ENCODE peak calls at places on chromosomes 3 and 15, in ten cellular contexts. U is GM04504, D is H54, B is NCI-H1694, O is ecto neural progenitor cell, Y is AML-193, E is left colon, A is kidney glomerular epithelial cell, F is globus pallidus, M is Calu3. R is an unnamed sample.

GRCh38 chr3:32492684-32493436 is 9.8 kb downstream of the CMTM6 start:
- DNase-seq in D (no peak), E (no peak), U (no peak), B (no peak), Y (no peak), F (no peak), O (no peak), A (no peak), M (no peak), R (no peak)

GRCh38 chr3:48038971-48039481 is 22.8 kb upstream of the MAP4 start:
- DNase-seq in O (no peak), Y (no peak), E (no peak), F (peak; percentile 51), U (no peak), B (no peak), M (no peak), A (no peak), D (no peak), R (no peak)

GRCh38 chr3:184110316-184110725 is 13.5 kb downstream of the HTR3E start:
- DNase-seq in E (no peak), D (no peak), U (no peak), M (peak; percentile 81), O (no peak), F (no peak), A (no peak), B (no peak), Y (no peak), R (no peak)

GRCh38 chr3:138367912-138368311 is 19.5 kb downstream of the MRAS start:
- DNase-seq in Y (no peak), E (peak; percentile 29), B (no peak), M (peak; percentile 34), F (peak; percentile 65), A (no peak), D (no peak), O (no peak), U (no peak), R (no peak)

GRCh38 chr3:196518999-196519737 is 4.0 kb upstream of the SMCO1 start:
- DNase-seq in Y (peak; percentile 84), B (peak; percentile 67), A (no peak), F (no peak), M (peak; percentile 56), D (peak; percentile 76), O (no peak), E (peak; percentile 65), U (peak; percentile 50), R (peak; percentile 76)

GRCh38 chr3:184908859-184909258 is 96.9 kb downstream of the VPS8 start:
- DNase-seq in Y (no peak), D (no peak), A (no peak), F (no peak), M (no peak), O (peak; percentile 44), U (no peak), E (no peak), B (no peak), R (no peak)

GRCh38 chr3:65672876-65673815 is 365.6 kb downstream of the MAGI1 start:
- DNase-seq in A (peak; percentile 35), B (no peak), E (peak; percentile 70), U (no peak), Y (peak; percentile 43), F (peak; percentile 45), O (peak; percentile 69), M (peak; percentile 64), D (no peak), R (peak; percentile 66)

GRCh38 chr3:156680243-156680930 is 6.0 kb downstream of the TIPARP start:
- DNase-seq in E (no peak), O (no peak), Y (no peak), F (no peak), M (no peak), D (no peak), A (no peak), B (no peak), U (no peak), R (no peak)

GRCh38 chr3:5565026-5565425 is 377.5 kb downstream of the EDEM1 start:
- DNase-seq in D (no peak), A (no peak), E (no peak), Y (no peak), B (no peak), U (no peak), O (no peak), M (no peak), F (no peak), R (no peak)

GRCh38 chr3:186361612-186362408 is at the start of gene DGKG:
- DNase-seq in B (peak; percentile 50), F (peak; percentile 50), E (peak; percentile 51), O (peak; percentile 74), A (no peak), U (no peak), D (peak; percentile 63), M (peak; percentile 54), Y (peak; percentile 91), R (peak; percentile 77)

GRCh38 chr15:36908991-36909390 is 191.4 kb downstream of the MEIS2 start:
- DNase-seq in A (no peak), B (no peak), F (no peak), E (no peak), D (no peak), O (no peak), U (no peak), M (no peak), Y (no peak), R (no peak)

R was measured in Peyer's patch.